ENCODE peak calls at places on chromosomes 11 and 22, in six cellular contexts. X is neural progenitor cell; U is CD8-positive, alpha-beta T cell; N is ovary; O is tibial nerve; S is kidney. D is an unnamed sample.

GRCh38 chr11:115893701-115894100 is 389.5 kb upstream of the CADM1 start:
- DNase-seq in X (no peak), U (no peak), N (no peak), O (no peak), S (no peak), D (no peak)

GRCh38 chr22:18984564-18984963 is 48.5 kb upstream of the PRODH start:
- DNase-seq in X (no peak), U (no peak), N (no peak), O (no peak), S (no peak), D (no peak)

GRCh38 chr11:132158091-132158490 is 787.7 kb downstream of the NTM start:
- DNase-seq in X (peak; percentile 37), U (no peak), N (no peak), O (no peak), S (no peak), D (no peak)

GRCh38 chr11:77115181-77115611 is 12.6 kb downstream of the OMP start:
- DNase-seq in X (no peak), U (no peak), N (no peak), O (no peak), S (no peak), D (no peak)

GRCh38 chr11:34975482-34975881 is 59.1 kb downstream of the PDHX start:
- DNase-seq in X (no peak), U (no peak), N (no peak), O (no peak), S (no peak), D (no peak)

GRCh38 chr11:92224394-92225205 is at the start of gene FAT3:
- DNase-seq in X (peak; percentile 91), U (no peak), N (peak; percentile 6), O (no peak), S (peak; percentile 89), D (no peak)

GRCh38 chr11:93844568-93844967 is 5.8 kb downstream of the VSTM5 start:
- DNase-seq in X (no peak), U (no peak), N (no peak), O (no peak), S (no peak), D (no peak)

GRCh38 chr11:76695767-76696166 is 25.2 kb upstream of the LRRC32 start:
- DNase-seq in X (no peak), U (no peak), N (no peak), O (no peak), S (peak; percentile 23), D (no peak)

GRCh38 chr22:29311468-29312217 is 3.9 kb downstream of the RASL10A start:
- DNase-seq in X (no peak), U (no peak), N (no peak), O (no peak), S (peak; percentile 84), D (no peak)

DNA sequence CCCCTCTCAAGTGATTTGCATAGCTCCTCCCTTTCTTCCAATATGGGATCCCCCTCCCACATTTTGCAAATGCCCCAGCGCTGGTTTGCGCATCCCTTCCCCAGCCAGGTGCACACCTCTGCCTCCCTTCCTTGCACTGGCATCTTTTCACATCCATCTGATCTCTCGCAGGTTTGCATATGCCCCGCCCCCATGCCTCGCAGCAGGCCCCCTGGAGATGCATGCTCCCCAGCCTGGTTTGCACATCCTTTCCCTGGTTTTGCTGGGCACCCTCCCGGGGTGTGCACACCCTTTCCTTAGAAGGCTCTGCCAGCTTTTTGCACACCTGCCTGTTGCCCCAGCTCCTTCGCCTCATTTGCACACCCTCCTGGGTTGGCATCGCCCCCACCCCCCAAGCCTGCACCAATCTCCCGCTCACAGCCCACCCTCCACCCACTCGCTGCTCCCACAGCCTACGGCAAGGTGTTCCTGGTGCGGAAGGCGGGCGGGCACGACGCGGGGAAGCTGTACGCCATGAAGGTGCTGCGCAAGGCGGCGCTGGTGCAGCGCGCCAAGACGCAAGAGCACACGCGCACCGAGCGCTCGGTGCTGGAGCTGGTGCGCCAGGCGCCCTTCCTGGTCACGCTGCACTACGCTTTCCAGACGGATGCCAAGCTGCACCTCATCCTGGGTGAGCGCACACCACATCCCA is 895 bp downstream of the RPS6KA4 start:
- DNase-seq in X (no peak), U (no peak), N (no peak), O (no peak), S (peak; percentile 80), D (no peak)
- TF ChIP-seq CTCF in X (no peak), U (no peak), N (no peak), O (no peak), S (no peak), D (no peak)

GRCh38 chr11:69000391-69000790 is 12.7 kb downstream of the MRGPRF start:
- DNase-seq in X (no peak), U (no peak), N (no peak), O (no peak), S (peak; percentile 37), D (no peak)
- H3K4me1 ChIP-seq in X (no peaks in the 10 kb centered on the region), U (no peaks in the 10 kb centered on the region), N (peaks cover 29% of the 10 kb centered on the region), O (no peaks in the 10 kb centered on the region), S (no peaks in the 10 kb centered on the region), D (no peaks in the 10 kb centered on the region)

DNA sequence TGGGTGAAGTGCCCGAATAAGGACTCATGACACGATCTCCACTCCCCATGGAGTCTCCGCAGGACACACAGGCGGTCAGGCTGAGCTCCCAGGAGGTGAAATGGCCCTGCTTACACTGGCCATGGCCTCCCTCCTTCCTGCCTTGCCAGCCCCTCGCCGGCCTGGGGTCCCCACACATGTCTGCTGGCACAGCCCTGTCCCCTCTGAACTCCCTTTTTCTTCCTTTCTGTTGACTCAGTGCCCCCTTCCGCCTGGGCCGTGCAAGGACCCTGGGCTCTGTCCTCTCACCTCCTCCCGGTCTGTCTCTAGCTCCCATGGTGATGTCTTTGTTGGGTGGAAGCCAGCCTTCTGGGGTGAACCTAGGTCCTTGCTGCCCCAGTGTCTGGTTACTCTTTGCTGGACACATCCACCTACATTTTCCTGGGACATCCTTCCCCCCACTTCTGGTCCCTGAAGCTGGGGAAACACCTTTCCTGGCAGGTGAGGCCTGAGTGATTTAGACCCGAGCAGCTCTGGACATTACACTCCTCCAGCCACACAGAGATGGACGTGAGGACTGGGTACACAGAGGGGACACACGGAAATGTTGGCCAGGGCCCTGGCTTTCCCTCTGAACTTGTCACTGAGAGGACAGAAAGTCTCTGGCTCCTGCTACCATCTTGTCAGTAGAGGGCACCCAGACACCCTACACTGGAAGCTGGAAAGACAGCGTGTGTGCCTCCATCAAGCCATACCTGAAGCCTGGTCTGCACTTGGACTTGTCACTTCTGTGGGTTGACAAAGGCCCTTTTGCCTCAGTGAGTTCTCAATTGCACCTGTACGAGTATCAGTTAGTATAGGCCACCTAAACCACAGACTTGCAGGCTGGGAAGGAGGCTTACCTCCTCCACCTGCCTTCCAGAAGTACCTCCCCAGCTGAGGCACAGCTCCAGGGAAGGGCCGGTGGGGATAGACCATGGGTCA is 864.3 kb downstream of the TBC1D22A start:
- DNase-seq in X (no peak), U (no peak), N (no peak), O (no peak), S (peak; percentile 53), D (no peak)
- TF ChIP-seq CTCF in X (no peak), U (no peak), N (no peak), O (no peak), S (no peak), D (no peak)

DNA sequence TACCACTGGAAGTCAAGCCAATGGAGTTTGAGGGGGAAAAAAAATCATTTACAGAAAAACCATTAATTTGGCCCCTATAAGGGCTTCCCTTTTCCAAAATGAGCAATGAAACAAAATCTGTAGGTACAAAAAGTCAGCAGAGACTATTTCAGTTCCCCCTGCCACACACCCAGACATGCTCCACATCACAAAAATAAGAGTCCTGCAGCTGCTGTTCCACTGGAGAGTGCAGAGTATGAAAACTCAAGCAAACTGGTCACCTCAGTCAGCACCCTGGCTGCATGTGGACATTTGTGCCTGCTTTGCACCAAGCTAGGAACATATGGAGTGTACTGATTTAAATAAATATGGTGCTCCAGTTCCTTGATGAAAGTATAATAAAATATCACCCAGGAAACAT is 15.1 kb downstream of the POU2AF1 start:
- DNase-seq in X (no peak), U (no peak), N (no peak), O (no peak), S (no peak), D (no peak)
- H3K4me1 ChIP-seq in X (no peaks in the 10 kb centered on the region), U (no peaks in the 10 kb centered on the region), N (peaks cover 6% of the 10 kb centered on the region), O (no peaks in the 10 kb centered on the region), S (peaks cover 5% of the 10 kb centered on the region), D (no peaks in the 10 kb centered on the region)

DNA sequence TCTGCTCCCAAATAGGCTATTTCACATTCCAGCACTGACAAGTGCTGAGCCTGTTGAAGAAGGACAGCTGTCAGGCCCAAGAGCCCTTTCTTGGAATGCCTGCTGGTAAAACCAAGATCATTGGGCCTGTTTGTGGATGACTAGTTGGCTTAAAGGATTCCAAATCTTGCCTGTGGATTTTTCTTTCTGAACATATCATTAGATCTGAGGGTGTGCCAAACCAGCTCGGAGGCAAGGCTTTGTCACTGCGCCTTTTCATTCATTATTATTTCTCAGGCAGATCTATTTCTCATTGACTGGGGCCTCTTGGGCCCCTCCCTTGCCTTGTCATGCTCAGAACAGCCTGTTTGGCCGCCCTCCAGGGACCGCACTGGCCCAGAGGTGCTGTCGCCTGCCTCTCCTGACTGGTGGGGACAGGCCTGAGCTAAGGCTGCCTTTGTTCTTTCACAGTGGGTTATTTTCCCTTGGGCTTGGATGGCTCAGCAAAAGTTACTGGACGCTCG is 222.7 kb upstream of the SESN3 start:
- DNase-seq in X (no peak), U (no peak), N (no peak), O (no peak), S (peak; percentile 85), D (no peak)
- TF ChIP-seq CTCF in X (no peak), U (no peak), N (no peak), O (no peak), S (no peak), D (no peak)